ENCODE peak calls at places on chromosomes 3 and 15, in five cellular contexts. X is H1, G is HepG2, Z is stomach, E is SK-N-SH. P is an unnamed sample. For H3K27me3 and H3K4me1, the result is how much of the 10 kb centered on the place peaks cover.

GRCh38 chr3:192747145-192747544 is 19.8 kb upstream of the FGF12 start:
- DNase-seq in X (no peak), G (no peak), Z (no peak), E (no peak), P (no peak)

GRCh38 chr15:35507932-35508638 is 37.9 kb downstream of the DPH6 start:
- DNase-seq in X (no peak), G (no peak), Z (no peak), E (peak), P (no peak)

GRCh38 chr3:147431746-147432145 is 22.6 kb downstream of the ZIC1 start:
- DNase-seq in X (no peak), G (no peak), Z (no peak), E (no peak), P (no peak)

GRCh38 chr3:100561459-100562158 is 47.8 kb upstream of the ADGRG7 start:
- DNase-seq in X (no peak), G (no peak), Z (no peak), E (no peak), P (no peak)

GRCh38 chr3:72062017-72062416 is 277.1 kb upstream of the PROK2 start:
- DNase-seq in X (no peak), G (no peak), Z (no peak), E (no peak), P (no peak)

GRCh38 chr3:89227634-89228033 is 120.2 kb downstream of the EPHA3 start:
- DNase-seq in X (no peak), G (no peak), Z (no peak), E (no peak), P (no peak)

GRCh38 chr15:70039917-70040316 is 57.8 kb downstream of the TLE3 start:
- DNase-seq in X (no peak), G (no peak), Z (no peak), E (no peak), P (no peak)

GRCh38 chr3:64685800-64686445 is 1.9 kb downstream of the ADAMTS9 start:
- DNase-seq in X (peak), G (peak), Z (peak), E (peak), P (peak)

GRCh38 chr3:46349484-46350261 is 4.2 kb upstream of the CCR2 start:
- DNase-seq in X (no peak), G (no peak), Z (no peak), E (no peak), P (no peak)

GRCh38 chr3:46748160-46748559 is 30.5 kb upstream of the PRSS50 start:
- DNase-seq in X (no peak), G (no peak), Z (no peak), E (no peak), P (no peak)

GRCh38 chr15:29043731-29044485 is 158.1 kb downstream of the APBA2 start:
- DNase-seq in X (no peak), G (no peak), Z (no peak), E (peak), P (no peak)

GRCh38 chr3:146414010-146414409 is 55.4 kb downstream of the PLSCR2 start:
- DNase-seq in X (no peak), G (no peak), Z (no peak), E (no peak), P (no peak)

GRCh38 chr15:36880226-36880912 is 220.0 kb downstream of the MEIS2 start:
- DNase-seq in X (peak), G (no peak), Z (no peak), E (no peak), P (no peak)

GRCh38 chr15:36877796-36878744 is 222.3 kb downstream of the MEIS2 start:
- DNase-seq in X (no peak), G (no peak), Z (no peak), E (no peak), P (peak)

GRCh38 chr15:36880913-36881290 is 219.4 kb downstream of the MEIS2 start:
- DNase-seq in X (no peak), G (no peak), Z (no peak), E (no peak), P (no peak)

GRCh38 chr15:36878745-36879262 is 221.5 kb downstream of the MEIS2 start:
- DNase-seq in X (no peak), G (no peak), Z (no peak), E (no peak), P (no peak)

GRCh38 chr15:36879568-36880225 is 220.7 kb downstream of the MEIS2 start:
- DNase-seq in X (peak), G (no peak), Z (no peak), E (no peak), P (no peak)
- H3K27me3 ChIP-seq in X (half or more), G (half or more), Z (half or more), E (under half), P (under half)

GRCh38 chr15:48392356-48392755 is 61.1 kb downstream of the DUT start:
- DNase-seq in X (no peak), G (no peak), Z (no peak), E (no peak), P (no peak)
- H3K4me1 ChIP-seq in X (under half), G (under half), Z (under half), E (under half), P (under half)

GRCh38 chr3:57555738-57556458 is at the start of gene PDE12:
- DNase-seq in X (peak), G (peak), Z (peak), E (peak), P (peak)
- TF ChIP-seq EP300 in X (peak), G (no peak), Z (no peak), E (peak), P (peak)

GRCh38 chr3:184378650-184379374 is 805 bp upstream of the THPO start:
- DNase-seq in X (no peak), G (no peak), Z (no peak), E (no peak), P (no peak)
- H3K27me3 ChIP-seq in X (under half), G (under half), Z (half or more), E (under half), P (under half)

DNA sequence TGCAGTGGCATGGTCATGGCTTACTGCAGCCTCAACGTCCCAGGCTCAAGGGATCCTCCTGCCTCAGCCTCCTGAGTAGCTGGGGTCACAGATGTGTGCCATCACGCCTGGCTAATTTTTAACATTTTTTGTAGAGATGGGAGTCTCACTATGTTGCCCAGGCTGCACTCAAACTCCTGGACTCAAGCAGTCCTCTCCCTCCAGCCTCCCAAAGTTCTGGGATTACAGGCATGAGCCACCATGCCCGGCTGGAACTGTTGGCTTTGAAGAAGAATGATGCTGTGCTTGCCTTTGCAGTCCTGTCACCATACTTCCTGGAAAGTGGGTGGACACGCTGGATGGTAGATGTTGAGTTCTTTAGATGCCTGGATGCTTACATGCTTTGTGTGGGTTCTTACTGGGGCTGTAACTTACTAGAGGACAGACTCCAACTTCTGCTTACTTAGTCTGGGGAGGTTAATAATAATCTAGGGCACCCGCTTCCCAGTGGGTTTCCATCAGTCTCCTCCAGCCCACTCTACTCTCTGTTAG is 36.7 kb downstream of the IGF1R start:
- DNase-seq in X (no peak), G (no peak), Z (no peak), E (no peak), P (no peak)
- H3K4me1 ChIP-seq in X (under half), G (half or more), Z (half or more), E (under half), P (under half)

GRCh38 chr3:123330441-123330991 is 118.4 kb downstream of the ADCY5 start:
- DNase-seq in X (no peak), G (no peak), Z (no peak), E (no peak), P (no peak)
- TF ChIP-seq EP300 in X (no peak), G (no peak), Z (no peak), E (no peak), P (no peak)

GRCh38 chr3:187618732-187619131 is 51.5 kb downstream of the SST start:
- DNase-seq in X (peak), G (no peak), Z (no peak), E (no peak), P (no peak)
- H3K27me3 ChIP-seq in X (under half), G (under half), Z (under half), E (under half), P (under half)